ENCODE peak calls at places on chromosomes 11 and 22, in seven cellular contexts. E is BE2C, V is SK-N-SH, D is IMR-90, Y is fibroblast of lung, I is lower lobe of right lung, T is brain microvascular endothelial cell. U is an unnamed sample.

GRCh38 chr11:107576497-107577086 is 11.1 kb upstream of the ALKBH8 start:
- DNase-seq in E (peak; percentile 59), Y (peak; percentile 23), D (peak; percentile 47), I (no peak), T (peak; percentile 53), V (peak; percentile 61), U (peak; percentile 19)

GRCh38 chr11:115990004-115990447 is 485.8 kb upstream of the CADM1 start:
- DNase-seq in Y (no peak), T (no peak), I (peak; percentile 55), D (no peak), E (peak; percentile 55), V (peak; percentile 59), U (no peak)

GRCh38 chr22:28728621-28729313 is 12.9 kb downstream of the CHEK2 start:
- DNase-seq in D (no peak), I (no peak), E (no peak), V (no peak), T (no peak), Y (no peak), U (no peak)

GRCh38 chr11:86620796-86621575 is 51.4 kb downstream of the ME3 start:
- DNase-seq in I (no peak), D (peak; percentile 73), E (no peak), V (no peak), Y (peak; percentile 87), T (no peak), U (peak; percentile 77)

GRCh38 chr11:24324211-24324610 is 172.6 kb upstream of the LUZP2 start:
- DNase-seq in T (peak; percentile 14), V (no peak), I (no peak), D (peak; percentile 75), Y (peak; percentile 80), E (no peak), U (no peak)

GRCh38 chr22:27223317-27224177 is 566.2 kb downstream of the MIAT start:
- DNase-seq in T (peak; percentile 94), E (no peak), D (peak; percentile 89), I (no peak), Y (peak; percentile 100), V (no peak), U (no peak)

GRCh38 chr11:67406969-67407699 is 3.3 kb downstream of the TBC1D10C start:
- DNase-seq in V (peak; percentile 36), E (no peak), T (no peak), I (peak; percentile 46), D (no peak), Y (no peak), U (no peak)

GRCh38 chr11:44515085-44515484 is 50.4 kb upstream of the CD82 start:
- DNase-seq in T (no peak), I (no peak), V (no peak), Y (no peak), E (no peak), D (no peak), U (no peak)

GRCh38 chr11:1831338-1832180 is 3.2 kb upstream of the SYT8 start:
- DNase-seq in D (no peak), T (no peak), Y (no peak), I (peak; percentile 45), V (no peak), E (no peak), U (no peak)

GRCh38 chr22:31289335-31289734 is 3.0 kb downstream of the PIK3IP1 start:
- DNase-seq in I (no peak), T (no peak), E (no peak), V (no peak), D (no peak), Y (no peak), U (no peak)

GRCh38 chr11:2412323-2412722 is 11.8 kb downstream of the TSSC4 start:
- DNase-seq in D (no peak), I (no peak), T (no peak), E (no peak), Y (no peak), V (no peak), U (no peak)

GRCh38 chr22:27859336-27859735 is 57.8 kb upstream of the MN1 start:
- DNase-seq in V (no peak), Y (no peak), D (peak; percentile 46), T (no peak), I (no peak), E (no peak), U (no peak)

GRCh38 chr22:49076300-49077035 is 751.2 kb downstream of the BRD1 start:
- DNase-seq in V (peak; percentile 62), D (no peak), Y (no peak), T (no peak), I (no peak), E (no peak), U (no peak)

GRCh38 chr22:42944409-42944808 is 70.5 kb downstream of the PACSIN2 start:
- DNase-seq in D (no peak), T (no peak), E (no peak), I (no peak), Y (no peak), V (no peak), U (no peak)

GRCh38 chr22:48357196-48357595 is 1470.5 kb downstream of the BRD1 start:
- DNase-seq in D (no peak), T (no peak), V (no peak), E (no peak), I (no peak), Y (no peak), U (no peak)

GRCh38 chr11:124837491-124837856 is 27.8 kb upstream of the ROBO3 start:
- DNase-seq in Y (peak; percentile 89), T (peak; percentile 82), V (peak; percentile 70), D (peak; percentile 90), E (peak; percentile 36), I (no peak), U (peak; percentile 74)
- TF ChIP-seq CTCF in Y (peak; percentile 82), T (peak; percentile 81), V (peak; percentile 60), D (peak; percentile 80), E (peak; percentile 69), I (no peak), U (peak; percentile 78)

GRCh38 chr22:19556963-19557545 is 32.8 kb upstream of the CLDN5 start:
- DNase-seq in D (no peak), Y (no peak), E (no peak), I (no peak), T (no peak), V (no peak), U (no peak)

GRCh38 chr22:19559324-19559811 is 35.2 kb upstream of the CLDN5 start:
- DNase-seq in Y (no peak), V (no peak), I (no peak), T (no peak), D (no peak), E (no peak), U (no peak)

GRCh38 chr22:19553201-19553600 is 29.0 kb upstream of the CLDN5 start:
- DNase-seq in E (no peak), Y (no peak), T (no peak), I (no peak), D (no peak), V (no peak), U (no peak)

GRCh38 chr22:19555651-19556050 is 31.4 kb upstream of the CLDN5 start:
- DNase-seq in I (no peak), T (no peak), E (no peak), V (no peak), D (no peak), Y (no peak), U (no peak)

GRCh38 chr22:19554834-19555404 is 30.7 kb upstream of the CLDN5 start:
- DNase-seq in Y (peak; percentile 10), T (peak; percentile 16), E (peak; percentile 38), V (peak; percentile 40), D (peak; percentile 35), I (no peak), U (no peak)
- TF ChIP-seq CTCF in Y (peak; percentile 35), T (peak; percentile 42), E (peak; percentile 11), V (peak; percentile 7), D (peak; percentile 31), I (peak; percentile 22), U (no peak)

DNA sequence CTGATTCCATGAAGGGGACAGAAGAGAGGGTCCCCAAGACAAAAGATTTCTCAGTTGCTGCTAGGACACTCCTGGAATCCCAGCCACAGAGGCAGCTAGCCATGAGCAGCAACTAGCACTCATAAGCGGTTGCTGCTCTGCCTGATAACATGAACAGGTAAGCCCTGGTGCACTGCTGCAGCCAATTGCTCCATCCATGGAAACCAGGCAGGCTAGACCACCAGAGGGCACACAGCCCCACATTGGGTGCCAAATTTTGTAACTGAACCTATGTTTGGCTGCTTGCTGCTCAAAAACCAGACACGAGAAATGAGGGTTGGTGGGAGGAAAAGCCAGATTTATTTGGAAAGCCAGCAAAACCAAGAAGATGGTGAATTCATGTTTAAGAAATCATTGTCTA is 21.9 kb upstream of the QSER1 start:
- DNase-seq in I (no peak), E (peak; percentile 30), V (peak; percentile 48), D (no peak), Y (no peak), T (no peak), U (no peak)
- TF ChIP-seq CTCF in I (peak; percentile 35), E (peak; percentile 51), V (peak; percentile 34), D (peak; percentile 12), Y (peak; percentile 29), T (peak; percentile 55), U (peak; percentile 21)

DNA sequence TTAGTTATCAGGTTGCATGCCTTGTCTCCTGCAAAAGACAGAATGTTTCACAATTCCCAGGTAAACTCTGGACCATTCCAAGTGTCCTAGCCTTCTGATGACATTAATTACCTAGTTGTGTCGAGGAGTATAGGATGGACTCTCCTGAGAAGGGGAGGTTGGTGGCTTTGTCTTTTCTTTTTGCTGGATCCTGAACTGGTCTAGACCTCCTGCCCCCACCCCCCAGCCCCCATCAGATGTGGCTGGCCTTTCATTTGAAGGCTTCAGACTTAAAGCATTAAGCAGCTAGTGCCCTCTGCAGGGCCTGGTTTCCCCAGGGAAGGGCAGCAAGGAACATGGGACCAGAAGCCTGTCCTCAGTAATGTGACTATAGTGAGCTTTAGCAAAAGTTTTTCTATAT is 9.7 kb downstream of the MCAM start:
- DNase-seq in E (no peak), T (no peak), I (no peak), D (no peak), Y (no peak), V (peak; percentile 33), U (no peak)
- TF ChIP-seq CTCF in E (peak; percentile 37), T (peak; percentile 44), I (no peak), D (peak; percentile 30), Y (peak; percentile 18), V (no peak), U (no peak)

GRCh38 chr22:19507534-19507861 is 16.7 kb downstream of the CLDN5 start:
- DNase-seq in Y (no peak), T (no peak), I (no peak), V (no peak), E (no peak), D (no peak), U (no peak)

GRCh38 chr22:19505735-19506126 is 18.5 kb downstream of the CLDN5 start:
- DNase-seq in Y (no peak), I (no peak), T (no peak), D (no peak), V (no peak), E (no peak), U (no peak)

GRCh38 chr22:19504900-19505734 is 19.1 kb downstream of the CLDN5 start:
- DNase-seq in I (no peak), D (no peak), E (no peak), V (no peak), Y (no peak), T (no peak), U (no peak)

GRCh38 chr22:19508024-19508776 is 16.0 kb downstream of the CLDN5 start:
- DNase-seq in T (no peak), E (no peak), I (no peak), D (no peak), Y (no peak), V (no peak), U (no peak)

GRCh38 chr22:19506212-19506611 is 18.0 kb downstream of the CLDN5 start:
- DNase-seq in T (no peak), Y (no peak), V (no peak), I (no peak), E (no peak), D (no peak), U (no peak)
- TF ChIP-seq CTCF in T (no peak), Y (no peak), V (no peak), I (no peak), E (no peak), D (no peak), U (no peak)

GRCh38 chr11:128021304-128022006 is 565.9 kb downstream of the ETS1 start:
- DNase-seq in E (no peak), Y (peak; percentile 21), V (peak; percentile 52), D (no peak), T (no peak), I (no peak), U (no peak)
- TF ChIP-seq CTCF in E (peak; percentile 22), Y (peak; percentile 39), V (peak; percentile 51), D (peak; percentile 47), T (peak; percentile 60), I (peak; percentile 19), U (peak; percentile 49)

U was measured in AG09319.